ENCODE peak calls at places on chromosomes 2 and 18, in seven cellular contexts. I, Z, Y, X, D, G and E are unnamed samples.

GRCh38 chr2:20611077-20611843 is 39.6 kb downstream of the HS1BP3 start:
- DNase-seq in D (no peak), Z (peak; percentile 100), I (no peak), X (peak; percentile 40), G (no peak), Y (peak; percentile 48), E (no peak)

GRCh38 chr18:7941533-7941932 is 374.4 kb downstream of the PTPRM start:
- DNase-seq in Y (no peak), Z (no peak), I (no peak), D (peak; percentile 83), G (no peak), X (no peak), E (no peak)

GRCh38 chr18:76979906-76980305 is 152.7 kb downstream of the MBP start:
- DNase-seq in Y (no peak), X (no peak), I (no peak), Z (no peak), G (no peak), D (no peak), E (no peak)

GRCh38 chr2:143263045-143263625 is 133.9 kb downstream of the ARHGAP15 start:
- DNase-seq in Z (no peak), G (no peak), I (no peak), X (no peak), D (peak; percentile 5), Y (peak; percentile 58), E (no peak)

GRCh38 chr2:51120754-51121280 is 88.9 kb upstream of the NRXN1 start:
- DNase-seq in Y (no peak), G (no peak), I (no peak), Z (no peak), D (no peak), X (no peak), E (no peak)

GRCh38 chr2:240730506-240731326 is 39.0 kb downstream of the AQP12A start:
- DNase-seq in G (no peak), Y (no peak), X (no peak), D (no peak), Z (no peak), I (no peak), E (no peak)

GRCh38 chr18:2978626-2979025 is 34.3 kb downstream of the LPIN2 start:
- DNase-seq in Y (no peak), X (no peak), G (no peak), Z (no peak), D (peak; percentile 48), I (no peak), E (no peak)

GRCh38 chr18:61398961-61399632 is 65.9 kb downstream of the CDH20 start:
- DNase-seq in D (no peak), I (no peak), Z (no peak), Y (no peak), G (no peak), X (no peak), E (no peak)

GRCh38 chr2:143686585-143687164 is 557.5 kb downstream of the ARHGAP15 start:
- DNase-seq in Y (peak; percentile 85), I (peak; percentile 28), Z (peak; percentile 35), X (peak; percentile 47), G (peak; percentile 5), D (peak; percentile 43), E (no peak)

GRCh38 chr2:173855686-173856085 is 109.5 kb downstream of the SP3 start:
- DNase-seq in Z (no peak), X (no peak), G (no peak), D (no peak), I (no peak), Y (no peak), E (no peak)
- TF ChIP-seq REST in Z (no peak), X (no peak), G (no peak), D (no peak), I (no peak), Y (no peak), E (no peak)

DNA sequence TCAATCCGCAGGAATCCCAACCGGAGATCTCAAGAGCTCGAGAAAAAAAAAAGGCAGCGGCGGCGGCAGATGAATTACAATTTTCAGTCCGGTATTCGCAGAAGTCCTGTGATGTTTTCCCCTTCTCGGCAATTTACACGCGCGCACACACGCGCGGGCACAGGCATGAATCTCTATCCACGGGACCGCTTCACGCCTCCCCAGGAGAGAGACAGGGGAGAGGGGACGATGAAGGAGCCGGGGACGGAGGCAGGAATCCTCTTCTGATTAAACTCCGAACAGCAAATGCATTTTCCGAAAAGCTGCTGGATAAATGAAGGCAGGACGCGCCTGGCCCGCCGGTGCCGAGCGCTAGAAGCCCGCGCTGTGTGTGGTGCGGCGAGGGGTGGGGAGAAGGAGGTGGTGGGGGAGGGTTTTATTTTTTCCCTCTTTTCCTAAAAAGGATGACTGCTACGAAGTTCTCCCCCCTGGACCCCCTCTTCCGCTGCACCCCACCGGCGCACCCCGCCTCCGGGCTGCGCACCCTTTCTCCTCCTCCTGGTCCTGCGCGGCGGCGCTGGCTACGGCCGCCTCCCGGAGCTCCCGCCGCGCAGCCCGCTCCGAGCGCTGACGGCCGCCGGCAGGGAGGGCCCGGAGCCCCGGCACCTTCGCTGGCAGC is at the start of gene BCL2:
- DNase-seq in Z (no peak), X (peak; percentile 28), I (no peak), G (no peak), D (peak; percentile 18), Y (peak; percentile 62), E (peak; percentile 72)
- TF ChIP-seq REST in Z (no peak), X (no peak), I (no peak), G (no peak), D (no peak), Y (no peak), E (no peak)

DNA sequence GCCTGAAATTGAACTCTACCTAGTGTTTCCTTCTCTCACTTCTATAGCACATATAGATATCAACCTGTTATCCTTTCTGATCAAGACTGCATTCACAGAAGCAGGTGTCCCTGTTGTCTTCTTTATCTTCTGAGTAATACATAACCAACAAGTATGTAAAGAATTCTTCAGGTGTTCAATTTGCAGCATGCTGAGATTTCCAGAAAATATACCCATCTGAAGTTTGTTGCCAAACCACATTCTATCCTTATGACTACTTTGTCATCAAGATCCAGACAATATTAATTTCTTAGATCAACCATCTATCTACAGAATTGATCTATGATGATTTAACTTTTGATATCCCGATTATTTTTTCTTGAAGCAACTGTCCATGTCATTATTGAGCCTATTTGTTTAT is 69.5 kb downstream of the TGFA start:
- DNase-seq in Z (no peak), Y (no peak), X (no peak), I (no peak), G (no peak), D (no peak), E (no peak)
- TF ChIP-seq REST in Z (no peak), Y (no peak), X (no peak), I (no peak), G (no peak), D (no peak), E (no peak)

GRCh38 chr2:54568876-54569298 is 112.8 kb downstream of the SPTBN1 start:
- DNase-seq in X (peak; percentile 63), Y (no peak), Z (no peak), G (no peak), I (no peak), D (no peak), E (no peak)
- TF ChIP-seq REST in X (no peak), Y (no peak), Z (no peak), G (no peak), I (no peak), D (no peak), E (no peak)

GRCh38 chr2:182716665-182716990 is 571 bp downstream of the DNAJC10 start:
- DNase-seq in D (no peak), I (no peak), Y (no peak), X (no peak), G (no peak), Z (peak; percentile 11), E (no peak)
- TF ChIP-seq REST in D (no peak), I (no peak), Y (no peak), X (no peak), G (no peak), Z (no peak), E (no peak)